ENCODE peak calls at places on chromosomes 3 and 15, in nine cellular contexts. W is left lung; H is psoas muscle; S is CD4-positive, alpha-beta memory T cell; L is DND-41; M is CD4-positive, alpha-beta T cell; B is AG04450; O is endothelial cell of umbilical vein; D is endodermal cell. K is an unnamed sample. For H3K9me3, the result is how much of the 10 kb centered on the place peaks cover.

GRCh38 chr15:90557147-90557546 is 27.4 kb downstream of the CRTC3 start:
- DNase-seq in O (no peak), B (no peak), M (no peak), D (no peak), L (no peak), S (no peak), W (no peak), H (no peak), K (no peak)

GRCh38 chr15:63277044-63277892 is at the start of gene APH1B:
- DNase-seq in S (peak), W (peak), B (no peak), D (peak), L (peak), O (peak), M (peak), H (peak), K (peak)

GRCh38 chr15:81087121-81087520 is 46.9 kb upstream of the CFAP161 start:
- DNase-seq in S (no peak), M (no peak), W (no peak), L (no peak), D (no peak), B (no peak), O (no peak), H (no peak), K (no peak)

GRCh38 chr3:186406669-186407635 is 44.9 kb upstream of the DGKG start:
- DNase-seq in M (no peak), O (no peak), L (no peak), W (no peak), D (no peak), B (no peak), H (peak), S (no peak), K (no peak)

GRCh38 chr3:98151241-98151640 is 4.0 kb downstream of the OR5H14 start:
- DNase-seq in M (no peak), L (no peak), W (no peak), B (no peak), O (no peak), S (no peak), D (no peak), H (no peak), K (no peak)

GRCh38 chr3:8712045-8712870 is 21.3 kb upstream of the CAV3 start:
- DNase-seq in D (no peak), M (no peak), L (no peak), W (no peak), S (no peak), H (no peak), B (no peak), O (no peak), K (no peak)

GRCh38 chr3:139941580-139941979 is 6.6 kb downstream of the CLSTN2 start:
- DNase-seq in O (no peak), L (no peak), B (no peak), H (no peak), M (no peak), D (no peak), W (no peak), S (no peak), K (no peak)

GRCh38 chr3:172237121-172237742 is 197.9 kb downstream of the FNDC3B start:
- DNase-seq in L (no peak), B (no peak), M (no peak), S (no peak), W (no peak), H (no peak), O (no peak), D (no peak), K (no peak)

GRCh38 chr3:140249188-140249587 is 314.2 kb downstream of the CLSTN2 start:
- DNase-seq in H (no peak), W (no peak), L (no peak), D (no peak), S (no peak), B (no peak), M (no peak), O (no peak), K (no peak)

GRCh38 chr15:42608110-42608531 is 32.7 kb downstream of the STARD9 start:
- DNase-seq in D (no peak), L (peak), H (no peak), M (peak), O (peak), B (no peak), S (peak), W (peak), K (no peak)

GRCh38 chr3:4476507-4476906 is 9.4 kb upstream of the SUMF1 start:
- DNase-seq in L (no peak), B (no peak), H (no peak), D (no peak), O (peak), S (no peak), W (no peak), M (no peak), K (no peak)

GRCh38 chr15:60720084-60720483 is 241.1 kb upstream of the ICE2 start:
- DNase-seq in S (peak), H (no peak), B (no peak), W (no peak), O (no peak), D (no peak), L (no peak), M (no peak), K (no peak)

GRCh38 chr15:45583731-45584639 is 3.2 kb upstream of the BLOC1S6 start:
- DNase-seq in M (no peak), D (peak), S (no peak), H (no peak), L (peak), W (peak), O (no peak), B (no peak), K (no peak)

GRCh38 chr15:59372352-59373211 is at the start of gene MYO1E:
- DNase-seq in D (peak), M (peak), W (peak), H (peak), S (peak), B (peak), L (no peak), O (peak), K (no peak)

GRCh38 chr3:50167069-50167781 is 12.1 kb downstream of the SEMA3F start:
- DNase-seq in M (no peak), W (no peak), O (peak), L (no peak), H (no peak), S (no peak), D (no peak), B (no peak), K (no peak)

GRCh38 chr3:50169232-50169631 is 14.1 kb downstream of the SEMA3F start:
- DNase-seq in L (no peak), S (no peak), O (no peak), B (no peak), H (no peak), D (no peak), W (no peak), M (no peak), K (no peak)

GRCh38 chr3:50168791-50169190 is 13.7 kb downstream of the SEMA3F start:
- DNase-seq in S (no peak), W (no peak), H (no peak), M (no peak), B (no peak), L (no peak), O (no peak), D (no peak), K (no peak)

GRCh38 chr3:50167782-50168317 is 12.7 kb downstream of the SEMA3F start:
- DNase-seq in M (no peak), W (no peak), B (no peak), H (no peak), O (no peak), S (no peak), L (no peak), D (peak), K (no peak)

GRCh38 chr3:50168388-50168787 is 13.3 kb downstream of the SEMA3F start:
- DNase-seq in W (no peak), O (no peak), S (no peak), M (no peak), L (no peak), B (no peak), D (no peak), H (no peak), K (no peak)
- H3K9me3 ChIP-seq in W (under half), O (under half), S (under half), M (under half), L (under half), B (under half), D (under half), H (under half), K (under half)

DNA sequence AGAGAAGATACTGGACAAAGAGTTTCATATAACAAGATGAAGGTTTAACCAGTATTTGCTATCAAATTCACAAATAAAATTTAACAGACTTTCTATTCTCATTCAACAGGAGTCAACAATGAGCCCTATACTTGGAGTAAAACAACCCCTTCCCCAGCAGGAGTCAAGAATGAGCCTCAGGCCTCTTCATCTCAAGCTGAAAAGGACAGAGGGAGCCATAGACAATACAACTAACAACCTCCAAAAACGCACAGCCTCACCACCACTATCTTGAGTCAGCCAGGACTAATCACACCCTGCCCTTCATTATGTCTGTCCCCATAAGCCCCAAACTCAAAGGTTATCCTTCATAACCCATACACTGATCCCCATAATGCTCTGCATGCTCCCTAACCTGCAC is 36.4 kb downstream of the ETFA start:
- DNase-seq in S (no peak), M (no peak), W (no peak), L (no peak), H (no peak), O (no peak), B (no peak), D (no peak), K (no peak)
- H3K9me3 ChIP-seq in S (under half), M (under half), W (under half), L (under half), H (under half), O (under half), B (under half), D (under half), K (under half)

DNA sequence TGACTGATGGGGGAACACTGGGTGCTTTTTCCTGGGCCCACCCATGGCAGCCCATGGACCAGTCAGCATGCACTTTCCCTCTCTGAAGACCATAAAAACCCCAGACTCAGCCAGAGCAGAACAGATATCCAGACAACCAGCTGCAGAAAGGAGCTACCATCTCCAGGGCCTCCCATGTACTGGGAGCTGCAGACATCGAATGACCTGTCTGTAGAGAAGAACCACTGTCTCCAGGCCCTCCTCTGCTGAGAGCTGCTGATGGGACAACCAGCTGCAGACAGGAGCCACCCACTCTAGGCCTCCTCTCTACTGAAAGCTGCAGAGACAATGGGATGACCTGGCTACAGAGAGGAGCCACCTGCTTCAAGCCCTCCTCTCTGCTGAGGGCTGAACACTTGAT is 66.6 kb downstream of the PROS1 start:
- DNase-seq in D (no peak), M (no peak), S (no peak), O (no peak), W (no peak), H (no peak), B (no peak), L (no peak), K (no peak)
- H3K9me3 ChIP-seq in D (half or more), M (under half), S (under half), O (under half), W (under half), H (under half), B (under half), L (under half), K (under half)

GRCh38 chr15:69924531-69924930 is 173.2 kb downstream of the TLE3 start:
- DNase-seq in M (no peak), H (no peak), O (no peak), D (no peak), S (no peak), L (no peak), B (no peak), W (no peak), K (no peak)
- H3K9me3 ChIP-seq in M (under half), H (under half), O (under half), D (under half), S (under half), L (under half), B (under half), W (under half), K (under half)

GRCh38 chr15:24919446-24919845 is 35.3 kb upstream of the SNRPN start:
- DNase-seq in D (peak), S (no peak), O (no peak), B (no peak), H (no peak), M (no peak), L (no peak), W (no peak), K (no peak)

GRCh38 chr15:24924621-24925020 is 30.2 kb upstream of the SNRPN start:
- DNase-seq in M (no peak), O (peak), W (no peak), H (no peak), S (no peak), L (no peak), D (no peak), B (no peak), K (no peak)

DNA sequence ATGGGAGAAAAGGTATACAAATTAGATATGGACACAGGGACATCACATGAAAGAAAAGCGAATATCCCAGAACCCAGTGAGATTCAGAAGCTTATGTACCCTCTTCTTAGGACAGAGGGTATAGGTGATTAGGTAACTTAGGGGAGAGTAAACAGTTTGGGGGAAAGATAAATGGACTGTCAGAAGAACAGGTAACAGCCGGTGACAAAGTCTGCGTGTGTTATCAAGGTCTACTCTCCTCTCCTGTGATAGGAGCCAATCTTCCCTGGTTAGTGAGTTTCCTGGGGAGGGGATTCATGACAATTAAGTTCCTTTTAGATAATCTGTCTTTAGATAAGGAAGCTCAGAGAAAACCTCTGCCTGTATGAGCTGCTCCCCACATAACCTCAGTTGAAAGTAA is 30.6 kb upstream of the SNRPN start:
- DNase-seq in O (no peak), H (no peak), D (no peak), B (no peak), L (no peak), S (no peak), W (no peak), M (no peak), K (no peak)
- H3K9me3 ChIP-seq in O (under half), H (under half), D (under half), B (under half), L (under half), S (under half), W (under half), M (under half), K (under half)

GRCh38 chr3:133135303-133135702 is 97.1 kb downstream of the TMEM108 start:
- DNase-seq in D (no peak), W (no peak), M (no peak), S (no peak), L (no peak), B (no peak), O (no peak), H (no peak), K (no peak)

GRCh38 chr3:133138017-133138416 is 99.8 kb downstream of the TMEM108 start:
- DNase-seq in H (no peak), L (no peak), O (no peak), B (no peak), S (no peak), M (no peak), W (no peak), D (no peak), K (no peak)

GRCh38 chr3:133137042-133137393 is 98.8 kb downstream of the TMEM108 start:
- DNase-seq in H (no peak), B (no peak), M (no peak), D (no peak), O (no peak), S (no peak), L (no peak), W (no peak), K (no peak)

GRCh38 chr3:133136114-133137041 is 98.2 kb downstream of the TMEM108 start:
- DNase-seq in W (no peak), D (no peak), S (no peak), O (no peak), B (no peak), L (no peak), H (no peak), M (no peak), K (no peak)
- H3K9me3 ChIP-seq in W (under half), D (under half), S (under half), O (under half), B (under half), L (under half), H (under half), M (under half), K (under half)

DNA sequence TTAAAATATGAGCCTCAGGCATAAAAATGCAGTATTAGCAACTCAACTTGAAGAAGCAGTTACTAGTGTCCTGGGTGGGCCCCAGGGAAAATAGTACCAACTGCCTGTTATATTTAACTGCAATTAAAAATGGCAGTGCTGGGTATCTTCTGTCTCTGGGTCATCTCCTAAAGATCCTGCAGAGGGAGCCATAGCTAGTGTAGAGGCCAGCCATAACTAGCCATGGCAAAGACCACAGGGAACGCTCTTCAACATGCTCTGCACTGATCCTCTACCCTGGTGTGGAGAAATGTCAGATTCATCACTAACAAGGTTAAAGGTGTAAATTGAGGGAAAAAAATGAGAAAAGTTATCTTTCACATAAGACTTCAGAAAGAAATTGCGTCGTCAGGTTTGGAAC is 181.3 kb downstream of the SNRPN start:
- DNase-seq in M (no peak), D (peak), W (no peak), S (no peak), B (no peak), L (no peak), H (no peak), O (peak), K (no peak)
- H3K9me3 ChIP-seq in M (under half), D (under half), W (under half), S (under half), B (under half), L (under half), H (under half), O (under half), K (under half)

GRCh38 chr15:33047077-33047476 is 147.4 kb downstream of the FMN1 start:
- DNase-seq in S (no peak), O (no peak), H (no peak), L (no peak), W (no peak), B (no peak), M (no peak), D (no peak), K (no peak)
- H3K9me3 ChIP-seq in S (under half), O (under half), H (under half), L (under half), W (under half), B (under half), M (under half), D (under half), K (under half)

K was measured in T-helper 17 cell.